ENCODE peak calls at places on chromosomes 5 and 9, in four cellular contexts. One of them, this sample, is unnamed.

GRCh38 chr9:109861918-109862317 is 81.9 kb downstream of the PALM2AKAP2 start:
- DNase-seq in hepatocyte: no peak
- DNase-seq in cardiac muscle cell: no peak
- DNase-seq in Panc1: no peak
- DNase-seq in this sample: no peak

GRCh38 chr5:177085985-177086917 is at the start of gene FGFR4:
- DNase-seq in cardiac muscle cell: peak; percentile 82
- DNase-seq in hepatocyte: peak; percentile 92
- DNase-seq in Panc1: no peak
- DNase-seq in this sample: peak; percentile 75

GRCh38 chr9:116959775-116960174 is 272.7 kb downstream of the TRIM32 start:
- DNase-seq in Panc1: no peak
- DNase-seq in cardiac muscle cell: no peak
- DNase-seq in hepatocyte: peak; percentile 32
- DNase-seq in this sample: peak; percentile 41

GRCh38 chr9:125444166-125444565 is 182.5 kb downstream of the GAPVD1 start:
- DNase-seq in hepatocyte: no peak
- DNase-seq in cardiac muscle cell: no peak
- DNase-seq in Panc1: no peak
- DNase-seq in this sample: no peak

GRCh38 chr9:935348-935965 is 41.0 kb upstream of the DMRT3 start:
- DNase-seq in cardiac muscle cell: peak; percentile 73
- DNase-seq in hepatocyte: peak; percentile 33
- DNase-seq in Panc1: no peak
- DNase-seq in this sample: no peak

GRCh38 chr5:62143268-62144229 is 162.5 kb upstream of the KIF2A start:
- DNase-seq in Panc1: no peak
- DNase-seq in cardiac muscle cell: peak; percentile 52
- DNase-seq in hepatocyte: peak; percentile 59
- DNase-seq in this sample: no peak

GRCh38 chr5:142007237-142007544 is 5.6 kb downstream of the GNPDA1 start:
- DNase-seq in cardiac muscle cell: no peak
- DNase-seq in hepatocyte: no peak
- DNase-seq in Panc1: no peak
- DNase-seq in this sample: no peak

GRCh38 chr9:10479172-10479571 is 133.6 kb downstream of the PTPRD start:
- DNase-seq in hepatocyte: peak; percentile 4
- DNase-seq in Panc1: no peak
- DNase-seq in cardiac muscle cell: peak; percentile 1
- DNase-seq in this sample: no peak

GRCh38 chr5:150783422-150783928 is 4.9 kb downstream of the SMIM3 start:
- DNase-seq in cardiac muscle cell: no peak
- DNase-seq in hepatocyte: peak; percentile 82
- DNase-seq in Panc1: no peak
- DNase-seq in this sample: no peak

GRCh38 chr5:151173711-151174611 is 16.4 kb upstream of the ANXA6 start:
- DNase-seq in hepatocyte: no peak
- DNase-seq in Panc1: no peak
- DNase-seq in cardiac muscle cell: no peak
- DNase-seq in this sample: no peak

GRCh38 chr5:180441577-180441976 is 52.6 kb upstream of the CNOT6 start:
- DNase-seq in hepatocyte: no peak
- DNase-seq in Panc1: no peak
- DNase-seq in cardiac muscle cell: no peak
- DNase-seq in this sample: no peak

GRCh38 chr9:18568969-18569368 is 95.0 kb downstream of the ADAMTSL1 start:
- DNase-seq in cardiac muscle cell: no peak
- DNase-seq in hepatocyte: no peak
- DNase-seq in Panc1: no peak
- DNase-seq in this sample: no peak

GRCh38 chr9:118230319-118230718 is 526.1 kb downstream of the TLR4 start:
- DNase-seq in hepatocyte: no peak
- DNase-seq in Panc1: no peak
- DNase-seq in cardiac muscle cell: no peak
- DNase-seq in this sample: peak; percentile 18

GRCh38 chr5:41661221-41661620 is 150.8 kb upstream of the PLCXD3 start:
- DNase-seq in Panc1: no peak
- DNase-seq in hepatocyte: no peak
- DNase-seq in cardiac muscle cell: no peak
- DNase-seq in this sample: no peak

GRCh38 chr5:53173083-53173482 is 63.5 kb upstream of the MOCS2 start:
- DNase-seq in cardiac muscle cell: no peak
- DNase-seq in hepatocyte: peak; percentile 15
- DNase-seq in Panc1: no peak
- DNase-seq in this sample: no peak

GRCh38 chr9:77158772-77159513 is 18.4 kb upstream of the VPS13A start:
- DNase-seq in hepatocyte: no peak
- DNase-seq in Panc1: no peak
- DNase-seq in cardiac muscle cell: no peak
- DNase-seq in this sample: no peak

GRCh38 chr5:14870347-14871083 is 1.1 kb downstream of the ANKH start:
- DNase-seq in hepatocyte: no peak
- DNase-seq in Panc1: no peak
- DNase-seq in cardiac muscle cell: no peak
- DNase-seq in this sample: peak; percentile 35

GRCh38 chr5:36239370-36240293 is 2.1 kb downstream of the NADK2 start:
- DNase-seq in hepatocyte: no peak
- DNase-seq in Panc1: no peak
- DNase-seq in cardiac muscle cell: no peak
- DNase-seq in this sample: no peak

GRCh38 chr5:145236127-145236526 is 599.0 kb downstream of the PRELID2 start:
- DNase-seq in Panc1: no peak
- DNase-seq in cardiac muscle cell: no peak
- DNase-seq in hepatocyte: no peak
- DNase-seq in this sample: no peak

GRCh38 chr9:14433841-14434511 is 120.0 kb upstream of the NFIB start:
- DNase-seq in cardiac muscle cell: no peak
- DNase-seq in Panc1: peak; percentile 15
- DNase-seq in hepatocyte: peak; percentile 58
- DNase-seq in this sample: no peak

GRCh38 chr9:78188594-78188993 is 47.3 kb upstream of the CEP78 start:
- DNase-seq in cardiac muscle cell: no peak
- DNase-seq in Panc1: no peak
- DNase-seq in hepatocyte: no peak
- DNase-seq in this sample: no peak

GRCh38 chr5:124592891-124593290 is 153.5 kb downstream of the ZNF608 start:
- DNase-seq in Panc1: no peak
- DNase-seq in hepatocyte: no peak
- DNase-seq in cardiac muscle cell: no peak
- DNase-seq in this sample: no peak

GRCh38 chr5:76175051-76175666 is 92.0 kb downstream of the SV2C start:
- DNase-seq in cardiac muscle cell: peak; percentile 62
- DNase-seq in Panc1: peak; percentile 46
- DNase-seq in hepatocyte: peak; percentile 72
- DNase-seq in this sample: peak; percentile 75

GRCh38 chr5:163938595-163938994 is 433.2 kb downstream of the MAT2B start:
- DNase-seq in cardiac muscle cell: no peak
- DNase-seq in Panc1: no peak
- DNase-seq in hepatocyte: peak; percentile 47
- DNase-seq in this sample: no peak

GRCh38 chr9:107155244-107155817 is 127.7 kb upstream of the RAD23B start:
- DNase-seq in cardiac muscle cell: no peak
- DNase-seq in Panc1: no peak
- DNase-seq in hepatocyte: no peak
- DNase-seq in this sample: no peak

GRCh38 chr9:92513349-92513748 is 22.4 kb downstream of the ECM2 start:
- DNase-seq in hepatocyte: no peak
- DNase-seq in cardiac muscle cell: no peak
- DNase-seq in Panc1: no peak
- DNase-seq in this sample: no peak

GRCh38 chr5:124888622-124889521 is 142.4 kb upstream of the ZNF608 start:
- DNase-seq in hepatocyte: no peak
- DNase-seq in cardiac muscle cell: no peak
- DNase-seq in Panc1: no peak
- DNase-seq in this sample: no peak

GRCh38 chr5:141843156-141843927 is 34.9 kb downstream of the PCDH1 start:
- DNase-seq in Panc1: no peak
- DNase-seq in cardiac muscle cell: no peak
- DNase-seq in hepatocyte: no peak
- DNase-seq in this sample: no peak

GRCh38 chr5:143355710-143356109 is 47.8 kb downstream of the NR3C1 start:
- DNase-seq in hepatocyte: peak; percentile 80
- DNase-seq in Panc1: peak; percentile 72
- DNase-seq in cardiac muscle cell: peak; percentile 9
- DNase-seq in this sample: no peak

GRCh38 chr9:6564370-6564769 is 81.2 kb downstream of the GLDC start:
- DNase-seq in cardiac muscle cell: no peak
- DNase-seq in Panc1: no peak
- DNase-seq in hepatocyte: no peak
- DNase-seq in this sample: no peak

DNA sequence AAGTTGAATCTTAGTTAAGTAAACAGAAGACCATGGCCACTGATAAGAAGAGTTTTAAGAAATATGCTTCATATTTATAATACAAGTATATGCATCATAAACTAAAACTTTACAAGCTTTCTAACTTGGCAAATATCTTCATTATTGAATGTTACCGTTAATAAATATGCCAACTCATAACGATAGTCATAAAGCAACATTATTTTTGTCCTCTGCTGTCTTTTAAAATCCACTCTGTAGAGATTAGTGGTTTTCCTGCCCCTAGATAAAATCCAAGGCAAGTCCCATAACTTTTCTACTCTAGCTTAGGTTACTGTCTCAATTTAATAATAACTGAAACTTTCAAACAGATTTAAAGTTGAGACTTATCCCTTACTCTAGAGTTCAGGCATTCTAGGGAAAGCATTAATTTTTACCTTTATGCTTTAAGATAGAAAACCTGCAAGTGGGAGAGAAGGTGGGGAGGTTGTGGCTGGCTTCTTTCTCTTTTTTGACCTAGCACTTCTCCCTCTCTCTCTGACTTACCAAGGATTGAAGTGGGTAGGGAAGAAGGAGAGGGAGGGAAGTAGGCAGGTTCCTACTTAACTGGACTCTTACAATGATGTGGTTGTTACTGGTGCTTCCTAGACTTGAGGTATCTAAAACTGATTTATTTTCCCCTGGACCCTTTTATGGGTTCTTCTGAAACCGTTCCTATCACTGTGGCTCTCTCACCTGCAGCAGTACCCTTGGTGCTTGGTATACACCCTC is 29.6 kb downstream of the RNF145 start:
- DNase-seq in cardiac muscle cell: no peak
- DNase-seq in Panc1: no peak
- DNase-seq in hepatocyte: no peak
- DNase-seq in this sample: no peak
- H3K27ac ChIP-seq in cardiac muscle cell: no peak overlapping the region
- H3K27ac ChIP-seq in Panc1: peak overlapping the region; percentile 51
- H3K27ac ChIP-seq in hepatocyte: peak overlapping the region; percentile 89
- H3K27ac ChIP-seq in this sample: no peak overlapping the region

DNA sequence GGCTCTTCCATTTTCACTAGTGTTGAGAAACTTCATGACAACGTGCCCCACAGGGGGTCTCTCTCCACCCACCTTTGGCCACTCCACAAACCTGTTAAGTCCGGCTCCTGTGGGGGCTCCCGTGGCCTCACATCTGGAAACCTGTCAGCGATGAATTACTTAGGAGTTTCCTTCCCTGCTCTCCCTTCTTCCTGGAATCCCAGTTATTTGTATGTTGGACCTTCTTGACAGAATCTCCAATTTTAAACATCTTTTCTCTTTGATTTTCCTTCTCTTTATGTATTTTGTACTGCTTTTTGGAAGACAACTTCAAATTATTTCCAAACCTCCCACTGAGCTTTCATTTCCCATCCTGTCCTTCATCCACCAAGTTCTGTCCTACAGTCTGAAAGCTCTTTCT is 55.1 kb upstream of the NRARP start:
- DNase-seq in cardiac muscle cell: no peak
- DNase-seq in hepatocyte: no peak
- DNase-seq in Panc1: no peak
- DNase-seq in this sample: no peak
- H3K9me3 ChIP-seq in cardiac muscle cell: no peaks in the 10 kb centered on the region
- H3K9me3 ChIP-seq in hepatocyte: no peaks in the 10 kb centered on the region
- H3K9me3 ChIP-seq in Panc1: no peaks in the 10 kb centered on the region
- H3K9me3 ChIP-seq in this sample: peaks cover 13% of the 10 kb centered on the region

GRCh38 chr5:93588586-93589347 is 5.7 kb downstream of the NR2F1 start:
- DNase-seq in Panc1: no peak
- DNase-seq in cardiac muscle cell: no peak
- DNase-seq in hepatocyte: no peak
- DNase-seq in this sample: no peak

GRCh38 chr5:93591323-93591945 is 8.4 kb downstream of the NR2F1 start:
- DNase-seq in hepatocyte: no peak
- DNase-seq in cardiac muscle cell: no peak
- DNase-seq in Panc1: no peak
- DNase-seq in this sample: no peak

GRCh38 chr5:93589348-93589662 is 6.3 kb downstream of the NR2F1 start:
- DNase-seq in hepatocyte: no peak
- DNase-seq in Panc1: no peak
- DNase-seq in cardiac muscle cell: no peak
- DNase-seq in this sample: no peak

GRCh38 chr5:93590511-93590910 is 7.5 kb downstream of the NR2F1 start:
- DNase-seq in Panc1: no peak
- DNase-seq in hepatocyte: no peak
- DNase-seq in cardiac muscle cell: no peak
- DNase-seq in this sample: no peak

DNA sequence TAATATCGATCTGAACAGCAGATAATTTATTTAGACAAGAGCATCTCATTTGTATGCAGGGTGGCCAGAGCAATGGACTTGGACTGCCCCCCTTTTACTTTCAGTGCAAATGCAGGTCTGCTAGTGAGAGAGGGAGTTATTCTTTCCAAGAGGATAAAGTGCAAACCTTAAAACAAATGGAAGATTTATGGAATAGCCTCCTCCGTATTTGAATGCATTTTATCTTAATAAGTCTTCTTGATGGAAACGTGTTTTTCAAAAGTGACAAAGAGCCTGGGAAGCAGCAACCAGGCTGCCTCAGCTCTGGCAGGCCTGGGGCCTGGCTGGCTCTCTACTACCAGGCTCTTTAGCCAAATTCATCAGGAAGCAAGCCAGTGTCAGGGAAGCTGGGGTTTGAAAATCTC is 6.8 kb downstream of the NR2F1 start:
- DNase-seq in hepatocyte: no peak
- DNase-seq in Panc1: no peak
- DNase-seq in cardiac muscle cell: no peak
- DNase-seq in this sample: no peak
- TF ChIP-seq CTCF in hepatocyte: no peak
- TF ChIP-seq CTCF in Panc1: no peak
- TF ChIP-seq CTCF in cardiac muscle cell: no peak
- TF ChIP-seq CTCF in this sample: no peak

GRCh38 chr9:2809692-2810423 is 34.0 kb downstream of the PUM3 start:
- DNase-seq in hepatocyte: peak; percentile 74
- DNase-seq in cardiac muscle cell: peak; percentile 60
- DNase-seq in Panc1: no peak
- DNase-seq in this sample: no peak
- H3K27ac ChIP-seq in hepatocyte: peak overlapping the region; percentile 72
- H3K27ac ChIP-seq in cardiac muscle cell: peak overlapping the region; percentile 96
- H3K27ac ChIP-seq in Panc1: no peak overlapping the region
- H3K27ac ChIP-seq in this sample: no peak overlapping the region

GRCh38 chr5:162391848-162392247 is 324.3 kb downstream of the GABRG2 start:
- DNase-seq in hepatocyte: no peak
- DNase-seq in cardiac muscle cell: no peak
- DNase-seq in Panc1: no peak
- DNase-seq in this sample: no peak
- H3K9me3 ChIP-seq in hepatocyte: no peaks in the 10 kb centered on the region
- H3K9me3 ChIP-seq in cardiac muscle cell: no peaks in the 10 kb centered on the region
- H3K9me3 ChIP-seq in Panc1: no peaks in the 10 kb centered on the region
- H3K9me3 ChIP-seq in this sample: no peaks in the 10 kb centered on the region

This sample was measured in WERI-Rb-1.